ENCODE peak calls at places on chromosomes 5 and 9, in six cellular contexts. M is DMS 273 treated with DMSO at 0.1 percent for 48 hours, K is activated T-cell treated with anti-CD3 and anti-CD28 coated beads for 1 hour, H is left colon, C is HFF-Myc, R is HEK293T. I is an unnamed sample.

GRCh38 chr5:62653001-62653863 is 74.6 kb downstream of the LRRC70 start:
- DNase-seq in H (no peak), K (no peak), M (no peak), R (no peak), C (no peak), I (no peak)

GRCh38 chr5:156356238-156356637 is 29.3 kb downstream of the SGCD start:
- DNase-seq in H (no peak), M (no peak), R (no peak), K (no peak), C (no peak), I (no peak)

GRCh38 chr5:102107865-102108264 is 188.2 kb downstream of the SLCO4C1 start:
- DNase-seq in M (no peak), R (no peak), C (no peak), H (no peak), K (no peak), I (no peak)

GRCh38 chr5:179115845-179116524 is 55.8 kb downstream of the ZNF354C start:
- DNase-seq in C (no peak), R (no peak), H (peak; percentile 9), M (no peak), K (no peak), I (peak; percentile 77)

GRCh38 chr5:82939326-82939725 is 137.9 kb downstream of the TMEM167A start:
- DNase-seq in H (no peak), R (no peak), C (no peak), M (no peak), K (no peak), I (no peak)

GRCh38 chr5:102528600-102528999 is 29.8 kb upstream of the SLCO6A1 start:
- DNase-seq in H (no peak), C (no peak), M (no peak), R (no peak), K (no peak), I (no peak)

GRCh38 chr5:179343902-179344300 is 1.4 kb downstream of the ADAMTS2 start:
- DNase-seq in R (peak; percentile 59), H (no peak), K (no peak), C (no peak), M (no peak), I (no peak)

GRCh38 chr9:97983524-97984187 is 515 bp downstream of the ANP32B start:
- DNase-seq in R (peak; percentile 45), C (no peak), H (no peak), M (no peak), K (peak; percentile 59), I (peak; percentile 84)

GRCh38 chr9:129885670-129886106 is 50.4 kb downstream of the USP20 start:
- DNase-seq in C (peak; percentile 43), M (no peak), H (peak; percentile 94), K (peak; percentile 81), R (peak; percentile 86), I (peak; percentile 96)

GRCh38 chr9:135521608-135522095 is 412 bp downstream of the LCN1 start:
- DNase-seq in H (no peak), K (no peak), R (no peak), M (no peak), C (no peak), I (peak; percentile 78)

GRCh38 chr5:121315786-121316185 is 535.9 kb upstream of the FTMT start:
- DNase-seq in R (no peak), H (no peak), C (no peak), M (no peak), K (no peak), I (no peak)

GRCh38 chr5:11912-12311 is 80.1 kb upstream of the PLEKHG4B start:
- DNase-seq in H (no peak), K (no peak), R (no peak), C (no peak), M (no peak), I (no peak)

GRCh38 chr9:93903886-93904648 is 51.1 kb downstream of the BARX1 start:
- DNase-seq in H (no peak), K (no peak), M (no peak), R (no peak), C (no peak), I (no peak)

GRCh38 chr9:96137666-96138429 is 164.1 kb downstream of the HSD17B3 start:
- DNase-seq in M (no peak), K (no peak), C (no peak), R (no peak), H (no peak), I (no peak)

GRCh38 chr5:144187699-144188294 is 17.1 kb downstream of the KCTD16 start:
- DNase-seq in C (peak; percentile 90), M (no peak), H (peak; percentile 49), R (no peak), K (peak; percentile 67), I (no peak)

GRCh38 chr5:173320259-173320658 is 8.0 kb downstream of the STC2 start:
- DNase-seq in M (no peak), K (no peak), C (no peak), R (no peak), H (peak; percentile 46), I (no peak)

GRCh38 chr5:159135896-159136531 is 36.3 kb upstream of the EBF1 start:
- DNase-seq in K (no peak), M (no peak), H (no peak), C (peak; percentile 35), R (no peak), I (no peak)

GRCh38 chr9:83622814-83623633 is at the start of gene IDNK:
- DNase-seq in R (peak; percentile 62), K (peak; percentile 49), H (peak; percentile 67), M (peak; percentile 28), C (no peak), I (peak; percentile 88)

GRCh38 chr5:35466746-35467145 is 150.9 kb upstream of the SPEF2 start:
- DNase-seq in C (no peak), R (no peak), K (no peak), H (no peak), M (no peak), I (no peak)

GRCh38 chr5:113250341-113250953 is 184.3 kb downstream of the TSSK1B start:
- DNase-seq in M (peak; percentile 87), K (no peak), R (no peak), H (no peak), C (peak; percentile 85), I (no peak)

GRCh38 chr9:114538241-114538640 is 33.0 kb upstream of the WHRN start:
- DNase-seq in H (peak; percentile 68), K (peak; percentile 5), C (no peak), R (no peak), M (no peak), I (no peak)

GRCh38 chr9:133701321-133701980 is 36.7 kb downstream of the SARDH start:
- DNase-seq in K (peak; percentile 21), M (no peak), H (no peak), R (no peak), C (no peak), I (no peak)

GRCh38 chr9:135321580-135321979 is 158.0 kb upstream of the PPP1R26 start:
- DNase-seq in M (no peak), R (no peak), H (no peak), K (no peak), C (no peak), I (no peak)

GRCh38 chr5:100706796-100707195 is 171.6 kb downstream of the FAM174A start:
- DNase-seq in R (no peak), H (no peak), C (no peak), K (no peak), M (no peak), I (no peak)

GRCh38 chr9:31908891-31909480 is 475.5 kb upstream of the ACO1 start:
- DNase-seq in M (no peak), K (no peak), R (no peak), C (no peak), H (no peak), I (no peak)

GRCh38 chr5:129135633-129136032 is 41.1 kb downstream of the ISOC1 start:
- DNase-seq in R (no peak), M (no peak), C (no peak), H (no peak), K (no peak), I (no peak)

GRCh38 chr9:133703571-133704399 is 34.4 kb downstream of the SARDH start:
- DNase-seq in M (no peak), K (no peak), R (no peak), C (no peak), H (no peak), I (no peak)

GRCh38 chr9:129455151-129455995 is 165.5 kb downstream of the C9orf50 start:
- DNase-seq in R (no peak), M (peak; percentile 23), K (no peak), C (no peak), H (no peak), I (no peak)

GRCh38 chr9:76419782-76420380 is 25.7 kb upstream of the RFK start:
- DNase-seq in C (no peak), M (no peak), K (no peak), H (no peak), R (peak; percentile 56), I (no peak)